ENCODE peak calls at places on chromosomes 2 and 18, in seven cellular contexts. E, K, X, M, D, R and F are unnamed samples.
A peak's percentile ranks its signal among the peaks of the same experiment; 100 is the strongest.

GRCh38 chr18:41444943-41445342 is 510.1 kb upstream of the PIK3C3 start:
- DNase-seq in E (no peak), K (no peak), D (no peak), R (no peak), X (no peak), M (no peak), F (no peak)

GRCh38 chr2:11625671-11626070 is 44.3 kb downstream of the NTSR2 start:
- DNase-seq in R (no peak), M (no peak), X (no peak), K (no peak), D (no peak), E (no peak), F (no peak)

GRCh38 chr2:173431191-173431590 is 76.5 kb downstream of the CDCA7 start:
- DNase-seq in R (no peak), M (no peak), D (no peak), E (no peak), K (no peak), X (no peak), F (no peak)

GRCh38 chr18:65057439-65058083 is 693.3 kb upstream of the CDH7 start:
- DNase-seq in K (no peak), X (no peak), D (no peak), R (no peak), M (no peak), E (no peak), F (no peak)

GRCh38 chr2:202757339-202757738 is 114.2 kb downstream of the ICA1L start:
- DNase-seq in R (no peak), X (no peak), D (no peak), K (no peak), E (no peak), M (no peak), F (peak; percentile 22)

GRCh38 chr18:78738076-78738690 is 241.4 kb upstream of the SALL3 start:
- DNase-seq in R (no peak), D (no peak), X (no peak), K (no peak), E (no peak), M (no peak), F (no peak)

GRCh38 chr2:156474316-156474715 is 38.1 kb downstream of the GPD2 start:
- DNase-seq in X (no peak), K (no peak), D (no peak), E (no peak), M (no peak), R (no peak), F (no peak)

GRCh38 chr18:24831091-24831490 is 370.7 kb downstream of the HRH4 start:
- DNase-seq in X (no peak), E (no peak), M (no peak), R (no peak), D (no peak), K (no peak), F (no peak)

GRCh38 chr2:234863043-234863934 is 88.5 kb upstream of the SH3BP4 start:
- DNase-seq in K (peak; percentile 87), E (no peak), D (peak; percentile 35), M (no peak), R (no peak), X (no peak), F (peak; percentile 88)

GRCh38 chr2:132438650-132439030 is 22.0 kb downstream of the GPR39 start:
- DNase-seq in R (no peak), E (no peak), X (no peak), M (no peak), D (no peak), K (peak; percentile 86), F (peak; percentile 92)

GRCh38 chr2:178870703-178871102 is 63.5 kb upstream of the TTN start:
- DNase-seq in E (no peak), R (no peak), K (peak; percentile 53), X (no peak), M (no peak), D (no peak), F (peak; percentile 4)

GRCh38 chr2:20089715-20090464 is 38.5 kb upstream of the LAPTM4A start:
- DNase-seq in E (no peak), R (no peak), D (no peak), K (no peak), M (no peak), X (no peak), F (no peak)

GRCh38 chr2:136243638-136244557 is 125.9 kb upstream of the CXCR4 start:
- DNase-seq in E (no peak), K (no peak), D (no peak), M (no peak), R (no peak), X (no peak), F (peak; percentile 59)

GRCh38 chr2:152405206-152406118 is 70.5 kb downstream of the FMNL2 start:
- DNase-seq in K (peak; percentile 41), M (no peak), E (no peak), X (no peak), R (no peak), D (no peak), F (no peak)

GRCh38 chr2:139099721-139100120 is 319.5 kb upstream of the NXPH2 start:
- DNase-seq in D (no peak), X (no peak), R (no peak), M (no peak), E (no peak), K (no peak), F (no peak)

GRCh38 chr18:48837676-48838075 is 113.1 kb downstream of the SMAD7 start:
- DNase-seq in K (no peak), D (peak; percentile 11), M (no peak), X (peak; percentile 18), R (no peak), E (no peak), F (peak; percentile 31)

GRCh38 chr2:113075030-113075429 is 7.3 kb downstream of the IL1F10 start:
- DNase-seq in E (no peak), R (no peak), X (no peak), K (no peak), M (no peak), D (no peak), F (no peak)

GRCh38 chr2:8676915-8677645 is 4.8 kb upstream of the ID2 start:
- DNase-seq in R (no peak), K (no peak), D (peak; percentile 55), M (no peak), X (no peak), E (peak; percentile 80), F (no peak)

GRCh38 chr2:8674420-8675009 is 7.3 kb upstream of the ID2 start:
- DNase-seq in D (no peak), X (no peak), E (no peak), R (no peak), M (no peak), K (no peak), F (no peak)

GRCh38 chr2:8677646-8678592 is 3.9 kb upstream of the ID2 start:
- DNase-seq in R (peak; percentile 88), X (peak; percentile 75), E (peak; percentile 84), D (peak; percentile 70), K (peak; percentile 73), M (no peak), F (peak; percentile 96)

GRCh38 chr2:8675543-8675942 is 6.3 kb upstream of the ID2 start:
- DNase-seq in X (no peak), R (no peak), M (no peak), D (no peak), E (no peak), K (no peak), F (no peak)

DNA sequence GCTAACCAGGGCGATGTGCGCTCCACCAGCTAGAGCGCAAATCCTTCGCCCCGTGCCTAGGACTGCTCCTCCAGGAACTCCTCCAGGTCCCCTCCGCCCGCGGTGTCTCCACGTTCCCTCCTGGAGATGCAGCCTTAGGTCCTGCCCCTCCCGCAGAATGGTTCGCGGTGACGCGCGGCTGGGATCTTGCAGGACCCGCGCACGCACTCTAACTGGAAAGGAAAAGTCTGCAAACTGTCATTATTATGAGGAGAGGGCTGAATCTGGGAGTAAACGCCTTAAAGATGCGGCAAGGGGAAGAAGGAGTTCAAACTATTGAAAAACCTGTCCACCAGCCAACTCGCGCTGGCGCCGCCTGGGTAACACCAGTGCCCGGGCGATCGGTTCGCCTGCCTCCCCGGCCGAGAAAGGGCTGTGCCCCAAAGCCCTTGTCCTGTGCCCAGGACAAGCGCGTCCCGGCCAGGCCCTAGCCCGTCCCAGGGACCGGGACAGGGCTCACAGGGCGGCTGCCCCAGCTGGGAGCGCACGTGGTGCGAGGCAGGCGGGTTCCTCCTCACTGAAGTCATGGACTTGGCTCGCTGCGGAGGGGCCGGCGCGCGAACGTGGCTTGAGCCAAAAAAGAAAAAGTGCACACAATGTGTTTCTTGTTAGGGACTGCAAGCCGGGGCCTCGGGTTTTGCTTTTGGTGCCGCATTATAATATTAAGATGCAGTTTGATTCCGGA is 5.5 kb upstream of the ID2 start:
- DNase-seq in E (peak; percentile 90), X (peak; percentile 90), M (no peak), R (no peak), K (peak; percentile 84), D (peak; percentile 86), F (peak; percentile 98)
- H3K4me3 ChIP-seq in E (peak overlapping the region; percentile 17), X (peak overlapping the region; percentile 63), M (no peak overlapping the region), R (no peak overlapping the region), K (peak overlapping the region; percentile 49), D (no peak overlapping the region), F (peak overlapping the region; percentile 81)

DNA sequence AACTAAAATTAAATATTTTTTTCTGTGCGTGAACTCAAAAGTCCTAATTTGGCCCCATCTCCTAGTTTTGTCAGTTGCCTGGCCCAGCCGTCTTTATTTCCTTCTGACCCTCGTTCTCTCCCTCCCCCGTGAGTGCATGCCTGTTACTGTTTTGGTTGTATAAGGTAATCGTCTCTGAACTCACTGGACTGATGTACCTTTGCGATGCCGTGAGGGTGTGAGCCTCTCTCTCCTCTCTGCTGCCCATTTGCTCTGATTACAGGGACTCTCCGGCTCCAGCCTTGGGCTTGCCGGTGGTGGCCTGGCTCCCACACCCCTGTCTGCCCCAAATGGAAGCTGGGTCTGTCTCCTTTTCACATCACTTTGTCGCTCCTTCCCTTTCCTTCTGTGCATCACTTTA is 66.5 kb upstream of the RBM44 start:
- DNase-seq in X (no peak), R (no peak), E (no peak), K (no peak), D (no peak), M (no peak), F (no peak)
- H3K4me3 ChIP-seq in X (no peak overlapping the region), R (no peak overlapping the region), E (no peak overlapping the region), K (no peak overlapping the region), D (no peak overlapping the region), M (no peak overlapping the region), F (no peak overlapping the region)

DNA sequence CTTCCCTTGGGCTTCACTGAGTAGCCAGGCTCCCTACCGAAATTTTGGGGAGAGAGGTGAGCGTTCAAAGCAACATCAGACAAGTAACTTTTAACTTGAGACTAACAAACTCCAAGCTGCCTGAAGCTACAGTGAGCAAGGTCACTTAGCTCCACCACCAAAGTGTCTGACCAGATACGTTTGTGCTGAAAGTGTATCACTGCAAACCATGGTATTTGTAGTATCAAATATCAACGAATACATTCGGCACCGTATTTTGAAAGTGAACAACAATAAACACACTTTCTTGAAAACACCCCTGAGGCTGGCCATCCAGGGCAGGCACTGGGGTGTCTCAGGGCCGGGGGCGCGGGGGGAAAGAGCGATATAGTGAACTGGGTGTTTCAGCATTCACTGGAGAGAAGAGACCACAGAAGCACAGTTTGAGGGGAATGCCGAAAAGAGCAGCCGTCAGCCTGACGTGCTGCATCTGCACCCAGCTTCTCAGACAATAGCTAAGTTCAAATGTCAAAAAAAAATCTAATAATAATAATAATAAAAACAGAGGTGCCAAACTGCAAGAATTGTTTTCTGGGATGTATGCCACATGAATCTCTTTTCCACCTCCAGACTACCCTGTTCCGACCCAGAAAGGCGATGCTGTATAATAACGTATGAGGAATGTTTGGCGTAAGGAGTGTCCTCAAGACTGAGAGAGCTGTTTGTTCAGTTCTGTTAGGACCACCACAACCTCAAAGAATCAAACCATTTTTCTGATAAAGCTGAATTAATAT is 7.5 kb upstream of the POU3F3 start:
- DNase-seq in M (no peak), R (no peak), K (no peak), E (no peak), X (no peak), D (no peak), F (peak; percentile 62)
- H3K4me3 ChIP-seq in M (no peak overlapping the region), R (no peak overlapping the region), K (no peak overlapping the region), E (no peak overlapping the region), X (no peak overlapping the region), D (no peak overlapping the region), F (no peak overlapping the region)

GRCh38 chr2:237858294-237859081 is 935 bp upstream of the RAMP1 start:
- DNase-seq in X (peak; percentile 72), K (peak; percentile 91), R (peak; percentile 62), E (peak; percentile 55), M (peak; percentile 79), D (peak; percentile 69), F (peak; percentile 98)
- H3K4me3 ChIP-seq in X (no peak overlapping the region), K (no peak overlapping the region), R (no peak overlapping the region), E (no peak overlapping the region), M (no peak overlapping the region), D (no peak overlapping the region), F (peak overlapping the region; percentile 72)